ENCODE peak calls at places on chromosomes 5 and 9, in eight cellular contexts. N is caudate nucleus, P is neural crest cell, S is cardiac muscle cell, F is left ventricle myocardium inferior, A is transverse colon, D is T47D, Q is HT1080. L is an unnamed sample.

GRCh38 chr9:117720555-117720954 is 16.4 kb downstream of the TLR4 start:
- DNase-seq in P (no peak), N (no peak), D (no peak), A (peak), Q (no peak), F (peak), S (no peak), L (peak)

GRCh38 chr5:28575368-28575767 is 1537.0 kb upstream of the CDH9 start:
- DNase-seq in F (no peak), Q (no peak), N (no peak), S (no peak), A (no peak), D (no peak), P (no peak), L (no peak)

GRCh38 chr5:138489705-138490104 is 24.4 kb downstream of the EGR1 start:
- DNase-seq in P (no peak), A (no peak), S (no peak), F (no peak), D (no peak), N (no peak), Q (no peak), L (no peak)

GRCh38 chr5:146956217-146956616 is 77.7 kb upstream of the PPP2R2B start:
- DNase-seq in D (no peak), F (no peak), Q (no peak), S (no peak), P (no peak), N (no peak), A (no peak), L (no peak)

GRCh38 chr9:72383978-72384709 is 19.1 kb upstream of the ZFAND5 start:
- DNase-seq in D (no peak), P (no peak), A (no peak), S (no peak), F (no peak), N (no peak), Q (peak), L (no peak)

GRCh38 chr9:116153765-116154333 is at the start of gene PAPPA:
- DNase-seq in S (no peak), D (no peak), A (no peak), N (no peak), F (peak), Q (no peak), P (no peak), L (no peak)

GRCh38 chr5:17666726-17667235 is 32.5 kb downstream of the TAF11L14 start:
- DNase-seq in D (no peak), A (no peak), Q (no peak), N (no peak), F (no peak), P (no peak), S (no peak), L (no peak)

GRCh38 chr5:57259704-57260103 is 85.8 kb downstream of the GPBP1 start:
- DNase-seq in D (no peak), P (no peak), S (no peak), N (no peak), A (no peak), Q (no peak), F (no peak), L (no peak)

GRCh38 chr5:6540111-6540830 is 91.6 kb downstream of the UBE2QL1 start:
- DNase-seq in D (no peak), F (no peak), P (no peak), S (no peak), N (no peak), A (no peak), Q (no peak), L (no peak)

GRCh38 chr5:127934791-127935256 is 148.7 kb upstream of the SLC12A2 start:
- DNase-seq in A (no peak), P (no peak), F (no peak), S (no peak), D (no peak), Q (peak), N (no peak), L (no peak)

GRCh38 chr5:150442699-150443080 is 6.8 kb downstream of the RPS14 start:
- DNase-seq in N (no peak), Q (no peak), A (no peak), F (no peak), S (no peak), D (no peak), P (no peak), L (no peak)

GRCh38 chr5:115850771-115851416 is 9.2 kb downstream of the AP3S1 start:
- DNase-seq in F (no peak), D (no peak), P (no peak), N (no peak), A (no peak), Q (no peak), S (no peak), L (no peak)

GRCh38 chr5:56791396-56791795 is 24.0 kb upstream of the MAP3K1 start:
- DNase-seq in Q (no peak), N (no peak), F (no peak), A (no peak), D (no peak), S (no peak), P (no peak), L (no peak)